ENCODE peak calls at places on chromosomes 5 and 9, in seven cellular contexts. One of them, this sample, is unnamed.

GRCh38 chr9:135221951-135222631 is 134.6 kb downstream of the OLFM1 start:
- DNase-seq in fibroblast of lung: no peak
- DNase-seq in A673: no peak
- DNase-seq in AG10803: no peak
- DNase-seq in A549: no peak
- DNase-seq in tibial nerve: no peak
- DNase-seq in WERI-Rb-1: no peak
- DNase-seq in this sample: no peak

GRCh38 chr5:157528036-157528632 is 47.4 kb downstream of the ADAM19 start:
- DNase-seq in fibroblast of lung: peak; percentile 42
- DNase-seq in A673: no peak
- DNase-seq in AG10803: peak; percentile 42
- DNase-seq in A549: no peak
- DNase-seq in tibial nerve: no peak
- DNase-seq in WERI-Rb-1: peak; percentile 54
- DNase-seq in this sample: no peak

GRCh38 chr5:118857700-118858099 is 130.6 kb downstream of the DTWD2 start:
- DNase-seq in fibroblast of lung: peak; percentile 48
- DNase-seq in A673: no peak
- DNase-seq in AG10803: no peak
- DNase-seq in A549: no peak
- DNase-seq in tibial nerve: no peak
- DNase-seq in WERI-Rb-1: no peak
- DNase-seq in this sample: peak; percentile 2

GRCh38 chr9:124743686-124744348 is 27.3 kb downstream of the NR6A1 start:
- DNase-seq in fibroblast of lung: peak; percentile 54
- DNase-seq in A673: no peak
- DNase-seq in AG10803: peak; percentile 53
- DNase-seq in A549: no peak
- DNase-seq in tibial nerve: no peak
- DNase-seq in WERI-Rb-1: no peak
- DNase-seq in this sample: no peak

GRCh38 chr9:126698756-126699155 is 85.0 kb downstream of the LMX1B start:
- DNase-seq in fibroblast of lung: no peak
- DNase-seq in A673: no peak
- DNase-seq in AG10803: no peak
- DNase-seq in A549: no peak
- DNase-seq in tibial nerve: no peak
- DNase-seq in WERI-Rb-1: peak; percentile 8
- DNase-seq in this sample: no peak

GRCh38 chr5:173618927-173619519 is 2.6 kb upstream of the BOD1 start:
- DNase-seq in fibroblast of lung: peak; percentile 32
- DNase-seq in A673: peak; percentile 50
- DNase-seq in AG10803: peak; percentile 43
- DNase-seq in A549: peak; percentile 68
- DNase-seq in tibial nerve: no peak
- DNase-seq in WERI-Rb-1: peak; percentile 36
- DNase-seq in this sample: no peak

GRCh38 chr5:179304466-179304865 is 40.8 kb downstream of the ADAMTS2 start:
- DNase-seq in fibroblast of lung: peak; percentile 84
- DNase-seq in A673: no peak
- DNase-seq in AG10803: peak; percentile 97
- DNase-seq in A549: no peak
- DNase-seq in tibial nerve: no peak
- DNase-seq in WERI-Rb-1: no peak
- DNase-seq in this sample: no peak

GRCh38 chr9:35868972-35869371 is 1.2 kb downstream of the OR13J1 start:
- DNase-seq in fibroblast of lung: no peak
- DNase-seq in A673: peak; percentile 10
- DNase-seq in AG10803: no peak
- DNase-seq in A549: no peak
- DNase-seq in tibial nerve: no peak
- DNase-seq in WERI-Rb-1: no peak
- DNase-seq in this sample: no peak

GRCh38 chr5:171387970-171388815 is 544 bp downstream of the NPM1 start:
- DNase-seq in fibroblast of lung: peak; percentile 73
- DNase-seq in A673: peak; percentile 77
- DNase-seq in AG10803: peak; percentile 79
- DNase-seq in A549: peak; percentile 88
- DNase-seq in tibial nerve: peak; percentile 61
- DNase-seq in WERI-Rb-1: peak; percentile 83
- DNase-seq in this sample: peak; percentile 33

GRCh38 chr5:93349613-93350012 is 231.4 kb downstream of the NR2F1-AS1 start:
- DNase-seq in fibroblast of lung: peak; percentile 87
- DNase-seq in A673: no peak
- DNase-seq in AG10803: peak; percentile 14
- DNase-seq in A549: no peak
- DNase-seq in tibial nerve: no peak
- DNase-seq in WERI-Rb-1: no peak
- DNase-seq in this sample: no peak

GRCh38 chr5:151319334-151319733 is 15.8 kb upstream of the SLC36A3 start:
- DNase-seq in fibroblast of lung: peak; percentile 1
- DNase-seq in A673: no peak
- DNase-seq in AG10803: peak; percentile 20
- DNase-seq in A549: peak; percentile 31
- DNase-seq in tibial nerve: peak; percentile 24
- DNase-seq in WERI-Rb-1: peak; percentile 13
- DNase-seq in this sample: no peak

GRCh38 chr9:16726023-16726422 is 144.4 kb downstream of the BNC2 start:
- DNase-seq in fibroblast of lung: peak; percentile 61
- DNase-seq in A673: peak; percentile 4
- DNase-seq in AG10803: peak; percentile 64
- DNase-seq in A549: peak; percentile 48
- DNase-seq in tibial nerve: no peak
- DNase-seq in WERI-Rb-1: no peak
- DNase-seq in this sample: no peak

GRCh38 chr5:138616508-138616907 is 41.3 kb upstream of the HSPA9 start:
- DNase-seq in fibroblast of lung: no peak
- DNase-seq in A673: no peak
- DNase-seq in AG10803: no peak
- DNase-seq in A549: no peak
- DNase-seq in tibial nerve: no peak
- DNase-seq in WERI-Rb-1: no peak
- DNase-seq in this sample: no peak

GRCh38 chr5:28499764-28500290 is 1461.4 kb upstream of the CDH9 start:
- DNase-seq in fibroblast of lung: peak; percentile 59
- DNase-seq in A673: no peak
- DNase-seq in AG10803: no peak
- DNase-seq in A549: no peak
- DNase-seq in tibial nerve: no peak
- DNase-seq in WERI-Rb-1: no peak
- DNase-seq in this sample: no peak

GRCh38 chr9:3968891-3969290 is 331.0 kb downstream of the GLIS3 start:
- DNase-seq in fibroblast of lung: peak; percentile 76
- DNase-seq in A673: no peak
- DNase-seq in AG10803: peak; percentile 9
- DNase-seq in A549: peak; percentile 26
- DNase-seq in tibial nerve: no peak
- DNase-seq in WERI-Rb-1: no peak
- DNase-seq in this sample: no peak

GRCh38 chr9:99221266-99221622 is 498 bp downstream of the ALG2 start:
- DNase-seq in fibroblast of lung: no peak
- DNase-seq in A673: no peak
- DNase-seq in AG10803: no peak
- DNase-seq in A549: no peak
- DNase-seq in tibial nerve: no peak
- DNase-seq in WERI-Rb-1: no peak
- DNase-seq in this sample: no peak

GRCh38 chr5:400282-401215 is 42.4 kb upstream of the EXOC3 start:
- DNase-seq in fibroblast of lung: peak; percentile 38
- DNase-seq in A673: no peak
- DNase-seq in AG10803: peak; percentile 99
- DNase-seq in A549: no peak
- DNase-seq in tibial nerve: no peak
- DNase-seq in WERI-Rb-1: no peak
- DNase-seq in this sample: no peak

GRCh38 chr9:37540634-37541033 is 35.5 kb downstream of the FBXO10 start:
- DNase-seq in fibroblast of lung: no peak
- DNase-seq in A673: no peak
- DNase-seq in AG10803: no peak
- DNase-seq in A549: no peak
- DNase-seq in tibial nerve: no peak
- DNase-seq in WERI-Rb-1: no peak
- DNase-seq in this sample: peak; percentile 92

GRCh38 chr9:27945386-27945785 is 372.1 kb upstream of the C9orf72 start:
- DNase-seq in fibroblast of lung: peak; percentile 41
- DNase-seq in A673: no peak
- DNase-seq in AG10803: peak; percentile 1
- DNase-seq in A549: no peak
- DNase-seq in tibial nerve: no peak
- DNase-seq in WERI-Rb-1: no peak
- DNase-seq in this sample: no peak

GRCh38 chr5:133316346-133317343 is 264.8 kb downstream of the HSPA4 start:
- DNase-seq in fibroblast of lung: no peak
- DNase-seq in A673: peak; percentile 15
- DNase-seq in AG10803: no peak
- DNase-seq in A549: peak; percentile 58
- DNase-seq in tibial nerve: no peak
- DNase-seq in WERI-Rb-1: peak; percentile 40
- DNase-seq in this sample: no peak

GRCh38 chr5:6504677-6505414 is 56.2 kb downstream of the UBE2QL1 start:
- DNase-seq in fibroblast of lung: peak; percentile 40
- DNase-seq in A673: peak; percentile 28
- DNase-seq in AG10803: peak; percentile 21
- DNase-seq in A549: peak; percentile 11
- DNase-seq in tibial nerve: no peak
- DNase-seq in WERI-Rb-1: no peak
- DNase-seq in this sample: no peak

GRCh38 chr5:160506006-160507004 is 84.7 kb downstream of the PTTG1 start:
- DNase-seq in fibroblast of lung: peak; percentile 57
- DNase-seq in A673: peak; percentile 5
- DNase-seq in AG10803: peak; percentile 62
- DNase-seq in A549: no peak
- DNase-seq in tibial nerve: no peak
- DNase-seq in WERI-Rb-1: no peak
- DNase-seq in this sample: no peak

GRCh38 chr9:123235448-123235847 is 32.9 kb downstream of the STRBP start:
- DNase-seq in fibroblast of lung: no peak
- DNase-seq in A673: no peak
- DNase-seq in AG10803: no peak
- DNase-seq in A549: no peak
- DNase-seq in tibial nerve: no peak
- DNase-seq in WERI-Rb-1: no peak
- DNase-seq in this sample: no peak

GRCh38 chr5:11075010-11075860 is 314.2 kb upstream of the DAP start:
- DNase-seq in fibroblast of lung: no peak
- DNase-seq in A673: peak; percentile 6
- DNase-seq in AG10803: no peak
- DNase-seq in A549: no peak
- DNase-seq in tibial nerve: no peak
- DNase-seq in WERI-Rb-1: peak; percentile 48
- DNase-seq in this sample: no peak
- TF ChIP-seq CTCF in fibroblast of lung: no peak
- TF ChIP-seq CTCF in A673: peak; percentile 52
- TF ChIP-seq CTCF in AG10803: no peak
- TF ChIP-seq CTCF in A549: no peak
- TF ChIP-seq CTCF in tibial nerve: no peak
- TF ChIP-seq CTCF in WERI-Rb-1: peak; percentile 82
- TF ChIP-seq CTCF in this sample: peak; percentile 12

GRCh38 chr5:97097348-97098220 is 44.8 kb downstream of the LIX1 start:
- DNase-seq in fibroblast of lung: no peak
- DNase-seq in A673: no peak
- DNase-seq in AG10803: no peak
- DNase-seq in A549: no peak
- DNase-seq in tibial nerve: no peak
- DNase-seq in WERI-Rb-1: no peak
- DNase-seq in this sample: no peak

GRCh38 chr5:97096096-97096648 is 46.2 kb downstream of the LIX1 start:
- DNase-seq in fibroblast of lung: peak; percentile 71
- DNase-seq in A673: no peak
- DNase-seq in AG10803: peak; percentile 22
- DNase-seq in A549: no peak
- DNase-seq in tibial nerve: no peak
- DNase-seq in WERI-Rb-1: no peak
- DNase-seq in this sample: no peak

GRCh38 chr5:97100486-97100885 is 41.9 kb downstream of the LIX1 start:
- DNase-seq in fibroblast of lung: peak; percentile 35
- DNase-seq in A673: peak; percentile 6
- DNase-seq in AG10803: peak; percentile 6
- DNase-seq in A549: no peak
- DNase-seq in tibial nerve: no peak
- DNase-seq in WERI-Rb-1: no peak
- DNase-seq in this sample: no peak

GRCh38 chr5:97101189-97101910 is 41.1 kb downstream of the LIX1 start:
- DNase-seq in fibroblast of lung: peak; percentile 40
- DNase-seq in A673: no peak
- DNase-seq in AG10803: no peak
- DNase-seq in A549: no peak
- DNase-seq in tibial nerve: no peak
- DNase-seq in WERI-Rb-1: no peak
- DNase-seq in this sample: no peak

GRCh38 chr5:97098864-97099454 is 43.5 kb downstream of the LIX1 start:
- DNase-seq in fibroblast of lung: peak; percentile 6
- DNase-seq in A673: no peak
- DNase-seq in AG10803: peak; percentile 3
- DNase-seq in A549: no peak
- DNase-seq in tibial nerve: no peak
- DNase-seq in WERI-Rb-1: no peak
- DNase-seq in this sample: no peak
- H3K4me3 ChIP-seq in fibroblast of lung: no peak overlapping the region
- H3K4me3 ChIP-seq in A673: no peak overlapping the region
- H3K4me3 ChIP-seq in AG10803: no peak overlapping the region
- H3K4me3 ChIP-seq in A549: no peak overlapping the region
- H3K4me3 ChIP-seq in tibial nerve: peak overlapping the region; percentile 36
- H3K4me3 ChIP-seq in WERI-Rb-1: no peak overlapping the region
- H3K4me3 ChIP-seq in this sample: no peak overlapping the region

DNA sequence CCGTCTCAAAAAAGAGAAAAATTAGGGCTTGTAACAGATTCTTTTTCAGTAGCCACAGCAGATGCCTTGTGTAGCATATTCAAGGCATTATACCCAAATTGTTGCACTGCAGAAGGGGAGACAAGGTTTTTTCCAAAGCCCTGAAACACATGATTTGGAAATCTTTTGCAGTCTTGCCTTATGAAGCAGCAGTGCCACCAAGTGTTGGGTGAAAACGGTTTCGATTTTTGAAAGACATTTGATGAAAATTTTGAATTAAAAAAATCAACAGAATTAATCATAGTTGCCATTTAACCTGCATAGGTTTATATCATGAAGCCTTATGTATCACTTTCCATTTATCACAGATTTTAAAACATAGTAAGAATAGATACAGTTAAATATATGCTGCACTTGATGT is 479.5 kb downstream of the TAF11L14 start:
- DNase-seq in fibroblast of lung: peak; percentile 1
- DNase-seq in A673: peak; percentile 69
- DNase-seq in AG10803: peak; percentile 5
- DNase-seq in A549: peak; percentile 73
- DNase-seq in tibial nerve: no peak
- DNase-seq in WERI-Rb-1: peak; percentile 19
- DNase-seq in this sample: no peak
- TF ChIP-seq CTCF in fibroblast of lung: no peak
- TF ChIP-seq CTCF in A673: peak; percentile 59
- TF ChIP-seq CTCF in AG10803: peak; percentile 27
- TF ChIP-seq CTCF in A549: peak; percentile 83
- TF ChIP-seq CTCF in tibial nerve: no peak
- TF ChIP-seq CTCF in WERI-Rb-1: no peak
- TF ChIP-seq CTCF in this sample: peak; percentile 45

GRCh38 chr9:103942652-103943051 is 151.5 kb upstream of the SMC2 start:
- DNase-seq in fibroblast of lung: no peak
- DNase-seq in A673: no peak
- DNase-seq in AG10803: no peak
- DNase-seq in A549: no peak
- DNase-seq in tibial nerve: no peak
- DNase-seq in WERI-Rb-1: no peak
- DNase-seq in this sample: peak; percentile 75

GRCh38 chr9:103942171-103942570 is 151.9 kb upstream of the SMC2 start:
- DNase-seq in fibroblast of lung: no peak
- DNase-seq in A673: no peak
- DNase-seq in AG10803: no peak
- DNase-seq in A549: no peak
- DNase-seq in tibial nerve: no peak
- DNase-seq in WERI-Rb-1: no peak
- DNase-seq in this sample: no peak

GRCh38 chr9:103941104-103941503 is 153.0 kb upstream of the SMC2 start:
- DNase-seq in fibroblast of lung: no peak
- DNase-seq in A673: no peak
- DNase-seq in AG10803: no peak
- DNase-seq in A549: no peak
- DNase-seq in tibial nerve: no peak
- DNase-seq in WERI-Rb-1: no peak
- DNase-seq in this sample: no peak
- H3K4me3 ChIP-seq in fibroblast of lung: no peak overlapping the region
- H3K4me3 ChIP-seq in A673: no peak overlapping the region
- H3K4me3 ChIP-seq in AG10803: no peak overlapping the region
- H3K4me3 ChIP-seq in A549: no peak overlapping the region
- H3K4me3 ChIP-seq in tibial nerve: no peak overlapping the region
- H3K4me3 ChIP-seq in WERI-Rb-1: no peak overlapping the region
- H3K4me3 ChIP-seq in this sample: no peak overlapping the region

This sample was measured in LNCaP clone FGC.